ENCODE peak calls at places on chromosomes 12 and 14, in seven cellular contexts. One of them, this sample, is unnamed.

GRCh38 chr12:110252716-110253115 is 28.3 kb upstream of the ATP2A2 start:
- DNase-seq in AG04450: no peak
- DNase-seq in brain microvascular endothelial cell: no peak
- DNase-seq in GM12864: no peak
- DNase-seq in psoas muscle: no peak
- DNase-seq in SK-N-MC: no peak
- DNase-seq in PC-3: no peak
- DNase-seq in this sample: no peak

GRCh38 chr14:72738181-72738611 is 155.7 kb downstream of the DPF3 start:
- DNase-seq in AG04450: no peak
- DNase-seq in brain microvascular endothelial cell: no peak
- DNase-seq in GM12864: no peak
- DNase-seq in psoas muscle: no peak
- DNase-seq in SK-N-MC: no peak
- DNase-seq in PC-3: no peak
- DNase-seq in this sample: no peak

GRCh38 chr12:76952995-76953394 is 74.2 kb upstream of the CSRP2 start:
- DNase-seq in AG04450: no peak
- DNase-seq in brain microvascular endothelial cell: no peak
- DNase-seq in GM12864: no peak
- DNase-seq in psoas muscle: no peak
- DNase-seq in SK-N-MC: no peak
- DNase-seq in PC-3: peak; percentile 89
- DNase-seq in this sample: no peak

GRCh38 chr12:129552996-129553750 is 350.7 kb downstream of the TMEM132D start:
- DNase-seq in AG04450: no peak
- DNase-seq in brain microvascular endothelial cell: peak; percentile 88
- DNase-seq in GM12864: no peak
- DNase-seq in psoas muscle: no peak
- DNase-seq in SK-N-MC: no peak
- DNase-seq in PC-3: no peak
- DNase-seq in this sample: no peak

GRCh38 chr12:47602949-47603558 is 102.8 kb downstream of the RPAP3 start:
- DNase-seq in AG04450: no peak
- DNase-seq in brain microvascular endothelial cell: no peak
- DNase-seq in GM12864: no peak
- DNase-seq in psoas muscle: no peak
- DNase-seq in SK-N-MC: no peak
- DNase-seq in PC-3: no peak
- DNase-seq in this sample: no peak

GRCh38 chr12:111406474-111407370 is 999 bp downstream of the SH2B3 start:
- DNase-seq in AG04450: no peak
- DNase-seq in brain microvascular endothelial cell: no peak
- DNase-seq in GM12864: no peak
- DNase-seq in psoas muscle: peak; percentile 45
- DNase-seq in SK-N-MC: no peak
- DNase-seq in PC-3: no peak
- DNase-seq in this sample: no peak

GRCh38 chr12:93229494-93230310 is 148.0 kb upstream of the NUDT4 start:
- DNase-seq in AG04450: peak; percentile 61
- DNase-seq in brain microvascular endothelial cell: peak; percentile 90
- DNase-seq in GM12864: no peak
- DNase-seq in psoas muscle: no peak
- DNase-seq in SK-N-MC: no peak
- DNase-seq in PC-3: peak; percentile 94
- DNase-seq in this sample: no peak

GRCh38 chr12:29713729-29714128 is 70.0 kb downstream of the TMTC1 start:
- DNase-seq in AG04450: no peak
- DNase-seq in brain microvascular endothelial cell: no peak
- DNase-seq in GM12864: no peak
- DNase-seq in psoas muscle: no peak
- DNase-seq in SK-N-MC: no peak
- DNase-seq in PC-3: no peak
- DNase-seq in this sample: no peak

GRCh38 chr14:94048676-94049624 is 22.8 kb downstream of the OTUB2 start:
- DNase-seq in AG04450: no peak
- DNase-seq in brain microvascular endothelial cell: no peak
- DNase-seq in GM12864: no peak
- DNase-seq in psoas muscle: no peak
- DNase-seq in SK-N-MC: peak; percentile 88
- DNase-seq in PC-3: no peak
- DNase-seq in this sample: no peak

GRCh38 chr12:113196996-113197395 is 11.5 kb downstream of the RITA1 start:
- DNase-seq in AG04450: no peak
- DNase-seq in brain microvascular endothelial cell: peak; percentile 77
- DNase-seq in GM12864: peak; percentile 57
- DNase-seq in psoas muscle: peak; percentile 63
- DNase-seq in SK-N-MC: no peak
- DNase-seq in PC-3: peak; percentile 88
- DNase-seq in this sample: peak; percentile 46

GRCh38 chr14:34873591-34874385 is 1.4 kb downstream of the BAZ1A start:
- DNase-seq in AG04450: no peak
- DNase-seq in brain microvascular endothelial cell: no peak
- DNase-seq in GM12864: peak; percentile 73
- DNase-seq in psoas muscle: peak; percentile 88
- DNase-seq in SK-N-MC: no peak
- DNase-seq in PC-3: peak; percentile 83
- DNase-seq in this sample: peak; percentile 65
- H3K4me3 ChIP-seq in AG04450: peak overlapping the region; percentile 80
- H3K4me3 ChIP-seq in brain microvascular endothelial cell: peak overlapping the region; percentile 83
- H3K4me3 ChIP-seq in GM12864: peak overlapping the region; percentile 93
- H3K4me3 ChIP-seq in psoas muscle: peak overlapping the region; percentile 75
- H3K4me3 ChIP-seq in SK-N-MC: peak overlapping the region; percentile 86
- H3K4me3 ChIP-seq in PC-3: peak overlapping the region; percentile 71
- H3K4me3 ChIP-seq in this sample: peak overlapping the region; percentile 83

GRCh38 chr12:20109667-20110066 is 258.7 kb upstream of the PDE3A start:
- DNase-seq in AG04450: no peak
- DNase-seq in brain microvascular endothelial cell: no peak
- DNase-seq in GM12864: no peak
- DNase-seq in psoas muscle: no peak
- DNase-seq in SK-N-MC: no peak
- DNase-seq in PC-3: no peak
- DNase-seq in this sample: no peak
- H3K4me3 ChIP-seq in AG04450: no peak overlapping the region
- H3K4me3 ChIP-seq in brain microvascular endothelial cell: no peak overlapping the region
- H3K4me3 ChIP-seq in GM12864: no peak overlapping the region
- H3K4me3 ChIP-seq in psoas muscle: no peak overlapping the region
- H3K4me3 ChIP-seq in SK-N-MC: no peak overlapping the region
- H3K4me3 ChIP-seq in PC-3: no peak overlapping the region
- H3K4me3 ChIP-seq in this sample: no peak overlapping the region

DNA sequence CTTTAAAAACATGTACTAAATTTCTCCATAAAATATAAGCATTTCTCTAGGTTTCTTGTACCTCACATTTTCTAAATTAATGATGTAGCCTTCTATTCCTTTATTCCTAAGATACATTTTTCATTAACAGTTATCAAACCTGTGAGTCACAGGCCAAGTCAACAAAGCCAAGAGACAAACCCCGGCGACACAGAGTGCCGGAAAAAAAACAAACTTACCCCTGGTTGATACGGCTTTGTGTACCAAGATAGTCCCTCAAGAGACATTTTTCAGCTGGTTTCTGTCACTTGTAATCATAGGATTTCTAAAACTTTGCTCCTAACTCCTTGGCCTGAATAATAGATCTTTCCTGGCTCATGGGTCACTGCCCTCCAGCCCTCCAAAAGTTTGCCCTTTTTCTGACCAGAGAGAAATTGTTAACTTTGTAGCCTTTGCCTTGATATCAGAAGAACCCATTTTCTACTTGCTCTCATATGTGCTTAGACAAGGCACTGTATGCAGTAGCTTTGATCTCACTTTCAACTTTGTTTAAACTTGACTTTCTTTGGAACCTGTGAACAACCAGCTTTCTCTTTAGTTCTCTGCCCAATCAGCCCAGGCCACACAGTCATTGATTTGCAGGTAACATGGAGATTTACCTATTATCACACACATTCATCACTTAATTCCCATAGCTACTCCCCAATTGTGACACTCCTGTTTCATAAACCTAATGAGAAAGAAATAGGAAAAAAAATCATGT is 172.2 kb downstream of the PRKD1 start:
- DNase-seq in AG04450: no peak
- DNase-seq in brain microvascular endothelial cell: no peak
- DNase-seq in GM12864: no peak
- DNase-seq in psoas muscle: no peak
- DNase-seq in SK-N-MC: no peak
- DNase-seq in PC-3: no peak
- DNase-seq in this sample: no peak
- H3K4me3 ChIP-seq in AG04450: no peak overlapping the region
- H3K4me3 ChIP-seq in brain microvascular endothelial cell: no peak overlapping the region
- H3K4me3 ChIP-seq in GM12864: no peak overlapping the region
- H3K4me3 ChIP-seq in psoas muscle: no peak overlapping the region
- H3K4me3 ChIP-seq in SK-N-MC: no peak overlapping the region
- H3K4me3 ChIP-seq in PC-3: no peak overlapping the region
- H3K4me3 ChIP-seq in this sample: no peak overlapping the region

GRCh38 chr12:97557116-97557515 is 94.5 kb downstream of the RMST start:
- DNase-seq in AG04450: no peak
- DNase-seq in brain microvascular endothelial cell: no peak
- DNase-seq in GM12864: no peak
- DNase-seq in psoas muscle: no peak
- DNase-seq in SK-N-MC: no peak
- DNase-seq in PC-3: no peak
- DNase-seq in this sample: no peak
- H3K4me3 ChIP-seq in AG04450: no peak overlapping the region
- H3K4me3 ChIP-seq in brain microvascular endothelial cell: no peak overlapping the region
- H3K4me3 ChIP-seq in GM12864: no peak overlapping the region
- H3K4me3 ChIP-seq in psoas muscle: no peak overlapping the region
- H3K4me3 ChIP-seq in SK-N-MC: no peak overlapping the region
- H3K4me3 ChIP-seq in PC-3: no peak overlapping the region
- H3K4me3 ChIP-seq in this sample: no peak overlapping the region

DNA sequence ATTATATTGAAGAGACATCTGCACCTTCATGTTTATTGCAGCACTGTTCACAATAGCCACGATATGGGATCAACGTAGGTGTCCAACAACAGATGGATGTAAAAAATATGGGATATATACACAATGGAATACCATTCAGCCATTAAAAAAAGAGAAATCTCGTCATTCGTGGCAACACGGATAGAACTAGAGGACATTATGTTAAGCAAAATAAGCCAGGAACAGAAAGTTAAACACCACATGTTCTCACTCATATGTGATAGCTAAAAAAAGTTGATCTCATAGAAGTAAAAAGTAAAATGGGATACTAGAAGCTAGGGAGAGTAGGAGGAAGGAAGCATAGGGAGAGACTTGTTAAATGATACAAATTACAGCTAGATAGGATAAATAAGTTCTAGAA is 82.9 kb upstream of the CLMN start:
- DNase-seq in AG04450: no peak
- DNase-seq in brain microvascular endothelial cell: no peak
- DNase-seq in GM12864: no peak
- DNase-seq in psoas muscle: no peak
- DNase-seq in SK-N-MC: no peak
- DNase-seq in PC-3: no peak
- DNase-seq in this sample: no peak
- H3K4me3 ChIP-seq in AG04450: no peak overlapping the region
- H3K4me3 ChIP-seq in brain microvascular endothelial cell: no peak overlapping the region
- H3K4me3 ChIP-seq in GM12864: no peak overlapping the region
- H3K4me3 ChIP-seq in psoas muscle: no peak overlapping the region
- H3K4me3 ChIP-seq in SK-N-MC: no peak overlapping the region
- H3K4me3 ChIP-seq in PC-3: no peak overlapping the region
- H3K4me3 ChIP-seq in this sample: no peak overlapping the region

DNA sequence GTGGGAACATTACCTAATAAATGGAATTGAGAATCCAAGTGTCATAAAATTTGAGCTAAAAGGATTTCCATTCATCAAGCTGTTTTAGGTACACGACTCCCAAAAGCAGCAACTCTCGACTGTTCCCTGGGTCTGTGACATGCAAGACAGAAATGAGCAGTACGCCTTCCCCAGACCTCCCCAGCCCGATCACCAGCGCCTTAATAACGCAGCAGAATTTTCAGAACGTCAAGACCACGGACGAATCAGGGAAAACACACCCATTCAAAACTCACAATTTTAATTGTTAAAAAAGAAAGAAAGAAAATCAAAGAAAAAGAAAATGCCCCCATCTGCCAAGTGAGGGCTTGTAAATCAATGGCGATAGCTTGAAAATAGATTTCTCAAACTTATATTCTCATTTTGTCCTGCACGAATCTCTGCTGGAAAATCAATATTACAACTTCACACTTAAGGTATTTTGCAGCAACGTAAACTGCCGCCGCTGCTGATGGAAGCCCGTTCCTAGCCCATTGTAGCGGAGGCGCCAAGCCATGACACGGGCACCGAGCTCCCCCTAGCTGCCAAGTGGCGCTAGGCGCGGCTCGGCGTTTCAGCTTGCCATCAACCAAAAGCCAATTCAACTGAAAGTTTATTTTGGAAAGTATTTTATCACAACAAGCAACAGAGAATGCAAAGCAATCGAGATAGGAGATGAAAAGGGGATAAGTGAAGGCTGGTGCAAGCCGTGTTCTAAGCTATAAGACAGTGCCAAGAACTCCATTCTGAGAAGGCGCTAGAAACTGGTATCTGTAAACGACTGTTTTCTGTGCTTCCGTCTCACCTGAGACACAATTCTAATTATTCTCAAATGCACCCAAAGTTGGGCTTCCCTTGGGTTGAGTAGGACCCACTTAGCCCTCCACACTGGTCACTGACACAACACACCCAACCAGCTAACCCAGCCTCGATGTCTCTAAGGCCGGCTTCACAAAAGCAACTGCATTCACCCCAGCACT is 5.5 kb downstream of the BCL11B start:
- DNase-seq in AG04450: peak; percentile 13
- DNase-seq in brain microvascular endothelial cell: peak; percentile 66
- DNase-seq in GM12864: no peak
- DNase-seq in psoas muscle: peak; percentile 65
- DNase-seq in SK-N-MC: peak; percentile 59
- DNase-seq in PC-3: peak; percentile 79
- DNase-seq in this sample: peak; percentile 76
- H3K4me3 ChIP-seq in AG04450: no peak overlapping the region
- H3K4me3 ChIP-seq in brain microvascular endothelial cell: no peak overlapping the region
- H3K4me3 ChIP-seq in GM12864: no peak overlapping the region
- H3K4me3 ChIP-seq in psoas muscle: no peak overlapping the region
- H3K4me3 ChIP-seq in SK-N-MC: peak overlapping the region; percentile 83
- H3K4me3 ChIP-seq in PC-3: peak overlapping the region; percentile 45
- H3K4me3 ChIP-seq in this sample: peak overlapping the region; percentile 40

This sample was measured in dorsolateral prefrontal cortex.